ENCODE peak calls at places on chromosomes 11 and 22, in eight cellular contexts. W, D, Q, E, I, O, J and Z are unnamed samples.

GRCh38 chr11:11975201-11976092 is 33.0 kb downstream of the DKK3 start:
- DNase-seq in D (no peak), O (no peak), I (no peak), Q (peak; percentile 44), E (no peak), J (no peak), W (no peak), Z (peak; percentile 85)

GRCh38 chr22:42841444-42841843 is 15.6 kb downstream of the ARFGAP3 start:
- DNase-seq in I (no peak), J (peak; percentile 45), W (no peak), O (peak; percentile 80), Q (no peak), E (no peak), D (peak; percentile 72), Z (no peak)

GRCh38 chr22:43905681-43906080 is 13.9 kb upstream of the PNPLA5 start:
- DNase-seq in W (no peak), E (no peak), Q (no peak), O (no peak), I (no peak), J (no peak), D (no peak), Z (no peak)

GRCh38 chr22:42831712-42832111 is 25.4 kb downstream of the ARFGAP3 start:
- DNase-seq in W (no peak), Q (no peak), I (no peak), O (no peak), D (no peak), J (no peak), E (no peak), Z (no peak)

GRCh38 chr11:65262381-65262680 is 569 bp downstream of the POLA2 start:
- DNase-seq in W (peak; percentile 76), D (no peak), Q (no peak), O (no peak), I (no peak), E (no peak), J (peak; percentile 81), Z (no peak)

GRCh38 chr11:16883179-16883578 is 131.0 kb downstream of the PLEKHA7 start:
- DNase-seq in O (no peak), W (no peak), D (no peak), Q (peak; percentile 82), J (no peak), I (peak; percentile 23), E (no peak), Z (peak; percentile 11)

GRCh38 chr11:72038491-72038890 is 39.8 kb downstream of the IL18BP start:
- DNase-seq in D (peak; percentile 58), I (peak; percentile 57), O (peak; percentile 75), W (peak; percentile 73), J (peak; percentile 93), Q (no peak), E (peak; percentile 59), Z (peak; percentile 68)

GRCh38 chr11:26143553-26144308 is 188.2 kb upstream of the ANO3 start:
- DNase-seq in J (peak; percentile 25), D (no peak), Q (no peak), E (no peak), O (peak; percentile 6), W (no peak), I (no peak), Z (no peak)

GRCh38 chr22:26418620-26419019 is 10.4 kb upstream of the ASPHD2 start:
- DNase-seq in W (no peak), I (no peak), Q (no peak), E (no peak), D (no peak), O (no peak), J (no peak), Z (no peak)

GRCh38 chr11:16812274-16812673 is 73.8 kb downstream of the C11orf58 start:
- DNase-seq in I (no peak), E (peak; percentile 23), D (no peak), W (no peak), Q (peak; percentile 69), O (no peak), J (no peak), Z (no peak)

GRCh38 chr11:44775366-44776356 is 48.9 kb downstream of the TSPAN18 start:
- DNase-seq in W (no peak), J (peak; percentile 44), E (peak; percentile 68), O (peak; percentile 26), D (no peak), Q (peak; percentile 94), I (peak; percentile 61), Z (peak; percentile 74)

GRCh38 chr11:64882243-64882642 is 3.8 kb upstream of the EHD1 start:
- DNase-seq in O (no peak), I (no peak), J (no peak), D (no peak), W (no peak), Q (no peak), E (no peak), Z (no peak)

GRCh38 chr11:7905549-7905948 is 25.5 kb downstream of the OR10A6 start:
- DNase-seq in I (no peak), E (no peak), Q (no peak), O (no peak), D (no peak), W (no peak), J (no peak), Z (no peak)

GRCh38 chr11:71215372-71215965 is 36.9 kb downstream of the SHANK2 start:
- DNase-seq in W (peak; percentile 29), E (no peak), O (no peak), D (no peak), Q (no peak), I (no peak), J (no peak), Z (no peak)

GRCh38 chr11:36010010-36010740 is 66.3 kb downstream of the LDLRAD3 start:
- DNase-seq in Q (no peak), O (peak; percentile 31), E (no peak), J (peak; percentile 62), D (no peak), W (no peak), I (no peak), Z (peak; percentile 36)

GRCh38 chr11:119764108-119764874 is 35.3 kb upstream of the NECTIN1 start:
- DNase-seq in W (peak; percentile 74), Q (peak; percentile 72), D (peak; percentile 72), J (peak; percentile 69), E (peak; percentile 62), I (peak; percentile 48), O (peak; percentile 79), Z (peak; percentile 85)

GRCh38 chr11:106077609-106078517 is at the start of gene AASDHPPT:
- DNase-seq in D (peak; percentile 36), O (peak; percentile 40), J (peak; percentile 73), Q (no peak), I (no peak), W (no peak), E (peak; percentile 63), Z (peak; percentile 20)

GRCh38 chr22:37383342-37383741 is 43.9 kb downstream of the ELFN2 start:
- DNase-seq in O (no peak), D (no peak), W (no peak), Q (no peak), J (no peak), E (no peak), I (no peak), Z (peak; percentile 37)

GRCh38 chr11:64990222-64990918 is 6.4 kb downstream of the BATF2 start:
- DNase-seq in E (no peak), D (peak; percentile 11), Q (no peak), J (no peak), O (peak; percentile 33), W (peak; percentile 67), I (peak; percentile 48), Z (no peak)

GRCh38 chr22:36056980-36057379 is 28.4 kb upstream of the RBFOX2 start:
- DNase-seq in I (no peak), O (peak; percentile 50), E (no peak), D (peak; percentile 37), J (no peak), Q (no peak), W (no peak), Z (no peak)
- H3K9me3 ChIP-seq in I (no peaks in the 10 kb centered on the region), O (no peaks in the 10 kb centered on the region), E (no peaks in the 10 kb centered on the region), D (no peaks in the 10 kb centered on the region), J (no peaks in the 10 kb centered on the region), Q (no peaks in the 10 kb centered on the region), W (no peaks in the 10 kb centered on the region), Z (no peaks in the 10 kb centered on the region)

DNA sequence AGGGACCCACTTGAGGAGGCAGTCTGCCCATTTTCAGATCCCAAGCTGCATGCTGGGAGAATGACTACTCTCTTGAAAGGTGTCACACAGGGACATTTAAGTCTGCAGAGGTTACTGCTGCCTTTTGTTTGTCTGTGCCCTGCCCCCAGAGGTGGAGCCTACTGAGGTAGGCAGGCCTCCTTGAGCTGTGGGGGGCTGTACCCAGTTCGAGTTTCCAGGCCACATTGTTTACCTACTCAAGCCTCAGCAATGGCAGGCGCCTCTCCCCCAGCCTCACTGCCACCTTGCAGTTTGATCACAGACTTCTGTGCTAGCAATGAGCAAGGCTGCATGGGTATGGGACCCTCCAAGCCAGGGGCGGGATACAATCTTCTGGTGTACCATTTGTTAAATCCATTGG is 126.0 kb downstream of the OR4A5 start:
- DNase-seq in O (no peak), W (no peak), E (no peak), Q (no peak), I (no peak), J (no peak), D (no peak), Z (no peak)
- H3K9me3 ChIP-seq in O (no peaks in the 10 kb centered on the region), W (peaks cover under 1% of the 10 kb centered on the region), E (peaks cover 14% of the 10 kb centered on the region), Q (peaks cover 82% of the 10 kb centered on the region), I (peaks cover 43% of the 10 kb centered on the region), J (peaks cover 51% of the 10 kb centered on the region), D (peaks cover 8% of the 10 kb centered on the region), Z (peaks cover 26% of the 10 kb centered on the region)

GRCh38 chr22:47345025-47345424 is 582.6 kb downstream of the TBC1D22A start:
- DNase-seq in O (no peak), E (no peak), W (no peak), J (no peak), I (no peak), Q (no peak), D (no peak), Z (no peak)
- H3K9me3 ChIP-seq in O (no peaks in the 10 kb centered on the region), E (no peaks in the 10 kb centered on the region), W (no peaks in the 10 kb centered on the region), J (peaks cover 2% of the 10 kb centered on the region), I (no peaks in the 10 kb centered on the region), Q (peaks cover 25% of the 10 kb centered on the region), D (no peaks in the 10 kb centered on the region), Z (no peaks in the 10 kb centered on the region)

GRCh38 chr11:62087694-62088093 is 36.1 kb upstream of the INCENP start:
- DNase-seq in J (no peak), Q (no peak), E (no peak), D (no peak), O (no peak), I (no peak), W (no peak), Z (no peak)

GRCh38 chr11:62088331-62088933 is 35.4 kb upstream of the INCENP start:
- DNase-seq in D (no peak), I (no peak), W (no peak), E (no peak), Q (no peak), J (no peak), O (no peak), Z (no peak)
- H3K9me3 ChIP-seq in D (no peaks in the 10 kb centered on the region), I (no peaks in the 10 kb centered on the region), W (no peaks in the 10 kb centered on the region), E (peaks cover 6% of the 10 kb centered on the region), Q (peaks cover 42% of the 10 kb centered on the region), J (peaks cover 17% of the 10 kb centered on the region), O (no peaks in the 10 kb centered on the region), Z (peaks cover 25% of the 10 kb centered on the region)